ENCODE peak calls at places on chromosomes 7 and 10, in five cellular contexts. V is NCI-H1092; E is CD8-positive, alpha-beta T cell; W is mesothelial cell of epicardium; O is activated CD4-positive, alpha-beta T cell treated with anti-CD3 and anti-CD28 coated beads for 1 hour. T is an unnamed sample.

GRCh38 chr10:70162892-70163201 is 7.5 kb downstream of the SAR1A start:
- DNase-seq in E (peak), W (no peak), V (no peak), O (no peak), T (no peak)

GRCh38 chr7:107687656-107688055 is 27.0 kb downstream of the SLC26A4 start:
- DNase-seq in E (no peak), O (no peak), W (no peak), V (no peak), T (peak)

GRCh38 chr7:116236020-116236630 is 25.8 kb downstream of the TES start:
- DNase-seq in V (peak), O (peak), W (no peak), E (peak), T (peak)

GRCh38 chr7:85474234-85474633 is 287.4 kb upstream of the SEMA3D start:
- DNase-seq in E (no peak), V (no peak), O (no peak), W (no peak), T (peak)

GRCh38 chr7:154195266-154195665 is 143.1 kb downstream of the DPP6 start:
- DNase-seq in V (no peak), O (no peak), E (no peak), W (no peak), T (no peak)

GRCh38 chr10:59405235-59405634 is 42.9 kb upstream of the FAM13C start:
- DNase-seq in V (no peak), W (no peak), O (no peak), E (no peak), T (no peak)

GRCh38 chr7:55464422-55464821 is 99.3 kb downstream of the LANCL2 start:
- DNase-seq in W (no peak), E (no peak), O (no peak), V (no peak), T (no peak)

GRCh38 chr10:131269776-131270460 is 41.6 kb downstream of the TCERG1L start:
- DNase-seq in V (no peak), W (peak), O (no peak), E (no peak), T (no peak)

GRCh38 chr7:122515404-122515803 is 183.5 kb downstream of the RNF133 start:
- DNase-seq in E (no peak), W (no peak), V (no peak), O (no peak), T (no peak)

GRCh38 chr7:155483868-155484325 is 26.0 kb downstream of the EN2 start:
- DNase-seq in W (no peak), E (no peak), O (no peak), V (no peak), T (no peak)

GRCh38 chr7:33781167-33781566 is 124.2 kb upstream of the BMPER start:
- DNase-seq in W (no peak), E (no peak), O (no peak), V (no peak), T (no peak)

GRCh38 chr10:132910901-132911711 is 31.3 kb downstream of the CFAP46 start:
- DNase-seq in W (no peak), V (no peak), E (no peak), O (no peak), T (no peak)

GRCh38 chr7:46853451-46853850 is 728.5 kb downstream of the TNS3 start:
- DNase-seq in E (no peak), O (no peak), V (no peak), W (no peak), T (peak)

GRCh38 chr7:116610210-116610609 is 61.8 kb upstream of the MET start:
- DNase-seq in V (no peak), O (no peak), W (no peak), E (no peak), T (peak)

GRCh38 chr10:92242910-92243671 is 47.8 kb downstream of the CPEB3 start:
- DNase-seq in E (peak), W (peak), O (peak), V (peak), T (peak)

GRCh38 chr10:79075418-79075817 is 6.7 kb downstream of the ZMIZ1 start:
- DNase-seq in V (no peak), E (no peak), O (no peak), W (no peak), T (no peak)

GRCh38 chr7:27189560-27190283 is 4.7 kb upstream of the HOXA11 start:
- DNase-seq in E (no peak), W (peak), O (no peak), V (no peak), T (no peak)

GRCh38 chr10:30447125-30447799 is 13.3 kb downstream of the MAP3K8 start:
- DNase-seq in O (no peak), W (no peak), V (no peak), E (no peak), T (peak)

GRCh38 chr7:55387062-55387965 is 22.2 kb downstream of the LANCL2 start:
- DNase-seq in V (no peak), E (no peak), O (no peak), W (no peak), T (peak)

GRCh38 chr10:133274751-133275682 is 1.7 kb downstream of the ADAM8 start:
- DNase-seq in W (no peak), O (peak), V (no peak), E (peak), T (no peak)

GRCh38 chr7:372939-373791 is 83.2 kb downstream of the FOXL3 start:
- DNase-seq in O (no peak), W (peak), E (no peak), V (no peak), T (no peak)

GRCh38 chr7:106693659-106694353 is 32.8 kb upstream of the CCDC71L start:
- DNase-seq in O (no peak), W (no peak), V (no peak), E (no peak), T (peak)

GRCh38 chr7:135690566-135690965 is 28.3 kb downstream of the STMP1 start:
- DNase-seq in E (no peak), V (no peak), W (no peak), O (no peak), T (peak)